ENCODE peak calls at places on chromosome 18, in eight cellular contexts. One of them, this sample, is unnamed.

GRCh38 chr18:55405655-55406373 is 182.2 kb downstream of the TCF4 start:
- DNase-seq in CD4-positive, alpha-beta T cell: no peak
- DNase-seq in stomach: peak; percentile 47
- DNase-seq in heart left ventricle: peak; percentile 91
- DNase-seq in A549: peak; percentile 26
- DNase-seq in sigmoid colon: peak; percentile 92
- DNase-seq in CD4-positive, CD25-positive, alpha-beta regulatory T cell: no peak
- DNase-seq in colonic mucosa: peak; percentile 47
- DNase-seq in this sample: peak; percentile 94

GRCh38 chr18:54358495-54358793 is 738 bp downstream of the C18orf54 start:
- DNase-seq in stomach: no peak
- DNase-seq in colonic mucosa: no peak
- DNase-seq in sigmoid colon: no peak
- DNase-seq in A549: peak; percentile 12
- DNase-seq in CD4-positive, CD25-positive, alpha-beta regulatory T cell: no peak
- DNase-seq in CD4-positive, alpha-beta T cell: no peak
- DNase-seq in heart left ventricle: no peak
- DNase-seq in this sample: no peak

GRCh38 chr18:26655614-26656400 is 107.5 kb upstream of the KCTD1 start:
- DNase-seq in colonic mucosa: peak; percentile 48
- DNase-seq in CD4-positive, alpha-beta T cell: no peak
- DNase-seq in heart left ventricle: peak; percentile 36
- DNase-seq in CD4-positive, CD25-positive, alpha-beta regulatory T cell: no peak
- DNase-seq in sigmoid colon: peak; percentile 79
- DNase-seq in stomach: peak; percentile 70
- DNase-seq in A549: peak; percentile 31
- DNase-seq in this sample: peak; percentile 77

GRCh38 chr18:53004798-53005197 is 664.8 kb downstream of the DCC start:
- DNase-seq in colonic mucosa: no peak
- DNase-seq in stomach: no peak
- DNase-seq in sigmoid colon: no peak
- DNase-seq in A549: no peak
- DNase-seq in heart left ventricle: no peak
- DNase-seq in CD4-positive, CD25-positive, alpha-beta regulatory T cell: no peak
- DNase-seq in CD4-positive, alpha-beta T cell: no peak
- DNase-seq in this sample: no peak

GRCh38 chr18:36492604-36493329 is 195.3 kb downstream of the FHOD3 start:
- DNase-seq in stomach: no peak
- DNase-seq in A549: no peak
- DNase-seq in sigmoid colon: no peak
- DNase-seq in colonic mucosa: no peak
- DNase-seq in heart left ventricle: no peak
- DNase-seq in CD4-positive, alpha-beta T cell: no peak
- DNase-seq in CD4-positive, CD25-positive, alpha-beta regulatory T cell: no peak
- DNase-seq in this sample: no peak

GRCh38 chr18:45793295-45793965 is 32.0 kb upstream of the SIGLEC15 start:
- DNase-seq in CD4-positive, CD25-positive, alpha-beta regulatory T cell: no peak
- DNase-seq in heart left ventricle: no peak
- DNase-seq in CD4-positive, alpha-beta T cell: no peak
- DNase-seq in A549: peak; percentile 66
- DNase-seq in sigmoid colon: no peak
- DNase-seq in stomach: no peak
- DNase-seq in colonic mucosa: no peak
- DNase-seq in this sample: peak; percentile 35

GRCh38 chr18:43405097-43405496 is 127.8 kb upstream of the SYT4 start:
- DNase-seq in CD4-positive, CD25-positive, alpha-beta regulatory T cell: no peak
- DNase-seq in sigmoid colon: no peak
- DNase-seq in stomach: no peak
- DNase-seq in heart left ventricle: no peak
- DNase-seq in colonic mucosa: no peak
- DNase-seq in CD4-positive, alpha-beta T cell: no peak
- DNase-seq in A549: no peak
- DNase-seq in this sample: no peak

GRCh38 chr18:35459997-35460396 is 37.8 kb downstream of the INO80C start:
- DNase-seq in colonic mucosa: no peak
- DNase-seq in sigmoid colon: no peak
- DNase-seq in stomach: no peak
- DNase-seq in CD4-positive, CD25-positive, alpha-beta regulatory T cell: no peak
- DNase-seq in heart left ventricle: no peak
- DNase-seq in A549: no peak
- DNase-seq in CD4-positive, alpha-beta T cell: no peak
- DNase-seq in this sample: no peak

GRCh38 chr18:11747731-11748130 is 58.7 kb downstream of the GNAL start:
- DNase-seq in sigmoid colon: no peak
- DNase-seq in colonic mucosa: no peak
- DNase-seq in CD4-positive, CD25-positive, alpha-beta regulatory T cell: no peak
- DNase-seq in heart left ventricle: no peak
- DNase-seq in A549: no peak
- DNase-seq in stomach: no peak
- DNase-seq in CD4-positive, alpha-beta T cell: no peak
- DNase-seq in this sample: no peak

GRCh38 chr18:22728016-22728415 is 205.1 kb upstream of the RBBP8 start:
- DNase-seq in stomach: no peak
- DNase-seq in CD4-positive, CD25-positive, alpha-beta regulatory T cell: no peak
- DNase-seq in sigmoid colon: no peak
- DNase-seq in CD4-positive, alpha-beta T cell: no peak
- DNase-seq in heart left ventricle: no peak
- DNase-seq in colonic mucosa: no peak
- DNase-seq in A549: no peak
- DNase-seq in this sample: no peak

GRCh38 chr18:23825978-23826405 is 136.7 kb downstream of the LAMA3 start:
- DNase-seq in CD4-positive, CD25-positive, alpha-beta regulatory T cell: no peak
- DNase-seq in heart left ventricle: peak; percentile 78
- DNase-seq in sigmoid colon: peak; percentile 93
- DNase-seq in colonic mucosa: no peak
- DNase-seq in CD4-positive, alpha-beta T cell: no peak
- DNase-seq in A549: no peak
- DNase-seq in stomach: no peak
- DNase-seq in this sample: peak; percentile 90

GRCh38 chr18:21853020-21853419 is 112.4 kb downstream of the MIB1 start:
- DNase-seq in CD4-positive, alpha-beta T cell: no peak
- DNase-seq in heart left ventricle: no peak
- DNase-seq in CD4-positive, CD25-positive, alpha-beta regulatory T cell: no peak
- DNase-seq in A549: no peak
- DNase-seq in colonic mucosa: no peak
- DNase-seq in stomach: no peak
- DNase-seq in sigmoid colon: no peak
- DNase-seq in this sample: no peak

GRCh38 chr18:678482-679182 is 21.2 kb downstream of the TYMS start:
- DNase-seq in colonic mucosa: no peak
- DNase-seq in sigmoid colon: no peak
- DNase-seq in A549: no peak
- DNase-seq in heart left ventricle: no peak
- DNase-seq in stomach: no peak
- DNase-seq in CD4-positive, alpha-beta T cell: no peak
- DNase-seq in CD4-positive, CD25-positive, alpha-beta regulatory T cell: no peak
- DNase-seq in this sample: no peak
- H3K27ac ChIP-seq in colonic mucosa: no peak overlapping the region
- H3K27ac ChIP-seq in sigmoid colon: no peak overlapping the region
- H3K27ac ChIP-seq in A549: no peak overlapping the region
- H3K27ac ChIP-seq in heart left ventricle: no peak overlapping the region
- H3K27ac ChIP-seq in stomach: no peak overlapping the region
- H3K27ac ChIP-seq in CD4-positive, alpha-beta T cell: no peak overlapping the region
- H3K27ac ChIP-seq in CD4-positive, CD25-positive, alpha-beta regulatory T cell: no peak overlapping the region
- H3K27ac ChIP-seq in this sample: no peak overlapping the region

DNA sequence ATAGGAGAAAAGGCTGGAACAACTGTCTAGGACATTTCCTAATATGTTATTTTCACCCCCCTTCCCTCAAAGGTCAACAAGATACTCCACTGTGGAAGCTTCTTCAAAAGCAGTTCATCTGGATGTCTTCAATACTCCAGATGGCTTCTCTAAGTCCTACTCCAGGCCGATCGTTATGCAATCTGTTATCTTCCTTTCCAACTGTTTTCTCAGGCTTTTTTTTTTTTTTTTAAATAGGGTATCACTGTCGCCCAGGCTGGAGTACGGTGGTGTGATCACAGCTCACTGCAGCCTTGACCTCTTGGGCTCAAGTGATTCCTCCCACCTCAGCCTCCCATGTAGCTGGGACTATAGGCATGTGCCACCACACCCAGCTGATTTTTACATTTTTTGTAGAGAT is 26.3 kb downstream of the ATP8B1 start:
- DNase-seq in CD4-positive, CD25-positive, alpha-beta regulatory T cell: no peak
- DNase-seq in heart left ventricle: no peak
- DNase-seq in A549: no peak
- DNase-seq in CD4-positive, alpha-beta T cell: no peak
- DNase-seq in sigmoid colon: no peak
- DNase-seq in stomach: no peak
- DNase-seq in colonic mucosa: no peak
- DNase-seq in this sample: no peak
- H3K27ac ChIP-seq in CD4-positive, CD25-positive, alpha-beta regulatory T cell: no peak overlapping the region
- H3K27ac ChIP-seq in heart left ventricle: peak overlapping the region; percentile 14
- H3K27ac ChIP-seq in A549: peak overlapping the region; percentile 62
- H3K27ac ChIP-seq in CD4-positive, alpha-beta T cell: no peak overlapping the region
- H3K27ac ChIP-seq in sigmoid colon: peak overlapping the region; percentile 62
- H3K27ac ChIP-seq in stomach: peak overlapping the region; percentile 78
- H3K27ac ChIP-seq in colonic mucosa: peak overlapping the region; percentile 11
- H3K27ac ChIP-seq in this sample: peak overlapping the region; percentile 55

DNA sequence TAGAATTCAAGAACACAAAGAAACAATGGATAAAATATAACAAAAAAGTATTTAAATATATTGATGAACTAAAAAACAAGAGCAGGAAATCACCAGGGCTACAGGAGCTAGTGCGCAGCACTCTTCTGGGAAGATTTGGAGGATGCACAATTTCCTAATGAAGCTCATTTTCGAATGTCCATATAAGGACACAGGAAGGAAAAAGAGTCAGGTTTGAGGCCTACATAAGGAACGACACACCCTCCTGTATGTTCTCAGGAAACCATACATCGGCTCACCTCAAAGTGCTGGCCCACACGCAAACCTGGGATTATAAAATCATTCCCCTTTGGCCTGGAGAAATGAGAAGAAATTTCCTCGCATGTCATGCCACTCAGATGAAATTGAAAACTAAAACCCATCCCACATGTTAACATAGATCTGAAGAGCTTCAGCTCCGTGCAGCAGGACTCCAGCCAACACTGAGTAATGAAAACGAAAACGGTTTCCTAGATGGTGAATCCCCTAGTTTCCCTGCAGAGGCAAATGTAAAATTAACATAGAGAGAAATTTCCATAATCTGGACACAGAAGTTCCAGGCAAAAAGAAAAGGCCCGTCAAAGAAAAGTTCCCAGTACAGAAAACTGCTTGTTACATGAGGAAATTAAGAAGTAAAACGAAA is 825.8 kb downstream of the SOCS6 start:
- DNase-seq in CD4-positive, alpha-beta T cell: no peak
- DNase-seq in sigmoid colon: no peak
- DNase-seq in stomach: no peak
- DNase-seq in colonic mucosa: no peak
- DNase-seq in A549: no peak
- DNase-seq in CD4-positive, CD25-positive, alpha-beta regulatory T cell: no peak
- DNase-seq in heart left ventricle: no peak
- DNase-seq in this sample: no peak
- H3K27ac ChIP-seq in CD4-positive, alpha-beta T cell: no peak overlapping the region
- H3K27ac ChIP-seq in sigmoid colon: no peak overlapping the region
- H3K27ac ChIP-seq in stomach: no peak overlapping the region
- H3K27ac ChIP-seq in colonic mucosa: no peak overlapping the region
- H3K27ac ChIP-seq in A549: no peak overlapping the region
- H3K27ac ChIP-seq in CD4-positive, CD25-positive, alpha-beta regulatory T cell: no peak overlapping the region
- H3K27ac ChIP-seq in heart left ventricle: no peak overlapping the region
- H3K27ac ChIP-seq in this sample: no peak overlapping the region

DNA sequence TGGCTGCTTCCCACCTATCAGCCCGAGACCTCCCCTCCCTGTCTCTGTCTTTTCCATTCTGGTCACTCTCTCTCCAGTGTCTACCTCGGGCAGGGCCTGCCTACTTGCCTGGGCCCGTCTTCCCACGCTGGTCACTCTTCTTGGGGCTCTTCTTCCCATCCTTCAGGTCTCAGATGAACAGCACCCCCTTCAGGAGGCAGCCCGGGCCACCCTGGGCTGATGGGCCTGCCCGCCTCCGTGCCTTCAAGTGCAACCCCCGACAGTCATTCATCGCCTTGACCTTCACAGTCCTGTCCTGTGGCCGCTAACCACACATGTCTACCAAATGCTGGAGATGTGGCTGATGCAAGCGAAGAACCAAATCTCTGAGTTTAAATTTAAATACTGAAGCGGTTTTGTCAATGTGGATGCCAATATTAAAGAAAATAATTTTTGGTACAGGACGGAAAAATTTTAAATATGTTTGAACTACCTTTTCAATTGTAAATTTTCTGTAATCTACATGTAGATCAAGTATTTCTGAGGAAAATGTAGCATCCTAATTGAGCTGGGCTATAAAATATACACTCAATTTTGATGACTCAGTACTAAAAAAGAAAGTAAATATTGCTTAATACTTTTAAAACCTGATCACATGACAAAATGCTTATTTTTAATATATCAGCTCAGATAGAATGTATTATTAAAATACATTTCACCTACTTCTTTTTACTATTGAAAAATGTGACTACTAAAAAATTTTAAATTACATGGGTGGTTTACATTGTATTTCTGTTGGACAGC is 96.4 kb downstream of the LAMA1 start:
- DNase-seq in heart left ventricle: no peak
- DNase-seq in stomach: no peak
- DNase-seq in colonic mucosa: no peak
- DNase-seq in CD4-positive, CD25-positive, alpha-beta regulatory T cell: no peak
- DNase-seq in sigmoid colon: no peak
- DNase-seq in A549: no peak
- DNase-seq in CD4-positive, alpha-beta T cell: no peak
- DNase-seq in this sample: no peak
- H3K27ac ChIP-seq in heart left ventricle: no peak overlapping the region
- H3K27ac ChIP-seq in stomach: no peak overlapping the region
- H3K27ac ChIP-seq in colonic mucosa: no peak overlapping the region
- H3K27ac ChIP-seq in CD4-positive, CD25-positive, alpha-beta regulatory T cell: no peak overlapping the region
- H3K27ac ChIP-seq in sigmoid colon: no peak overlapping the region
- H3K27ac ChIP-seq in A549: no peak overlapping the region
- H3K27ac ChIP-seq in CD4-positive, alpha-beta T cell: no peak overlapping the region
- H3K27ac ChIP-seq in this sample: no peak overlapping the region

GRCh38 chr18:74242451-74243096 is 49.2 kb downstream of the CYB5A start:
- DNase-seq in CD4-positive, alpha-beta T cell: no peak
- DNase-seq in sigmoid colon: no peak
- DNase-seq in heart left ventricle: peak; percentile 41
- DNase-seq in colonic mucosa: peak; percentile 41
- DNase-seq in A549: no peak
- DNase-seq in CD4-positive, CD25-positive, alpha-beta regulatory T cell: no peak
- DNase-seq in stomach: no peak
- DNase-seq in this sample: no peak
- H3K27ac ChIP-seq in CD4-positive, alpha-beta T cell: no peak overlapping the region
- H3K27ac ChIP-seq in sigmoid colon: no peak overlapping the region
- H3K27ac ChIP-seq in heart left ventricle: no peak overlapping the region
- H3K27ac ChIP-seq in colonic mucosa: no peak overlapping the region
- H3K27ac ChIP-seq in A549: peak overlapping the region; percentile 58
- H3K27ac ChIP-seq in CD4-positive, CD25-positive, alpha-beta regulatory T cell: no peak overlapping the region
- H3K27ac ChIP-seq in stomach: no peak overlapping the region
- H3K27ac ChIP-seq in this sample: no peak overlapping the region

DNA sequence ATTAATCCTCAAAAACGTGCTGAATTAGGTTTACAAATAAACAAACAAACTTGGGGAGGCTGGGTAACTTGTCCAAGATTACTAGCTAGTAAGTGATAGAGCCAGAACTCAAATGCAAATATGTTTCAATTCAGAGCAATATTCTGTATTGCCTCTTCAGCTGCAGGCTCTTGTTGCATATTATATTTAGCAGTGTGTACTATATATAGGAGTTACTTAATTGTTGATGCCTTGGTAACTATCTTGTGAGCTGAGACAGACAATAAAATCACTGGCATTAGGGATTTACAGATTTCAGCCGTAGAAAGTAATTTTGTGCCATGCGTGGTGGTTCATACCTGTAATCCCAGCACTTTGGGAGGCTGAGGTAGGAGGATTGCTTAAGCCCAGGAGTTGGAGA is 10.2 kb upstream of the ANKRD12 start:
- DNase-seq in stomach: no peak
- DNase-seq in CD4-positive, alpha-beta T cell: no peak
- DNase-seq in A549: no peak
- DNase-seq in heart left ventricle: no peak
- DNase-seq in colonic mucosa: no peak
- DNase-seq in CD4-positive, CD25-positive, alpha-beta regulatory T cell: no peak
- DNase-seq in sigmoid colon: no peak
- DNase-seq in this sample: no peak
- H3K27ac ChIP-seq in stomach: no peak overlapping the region
- H3K27ac ChIP-seq in CD4-positive, alpha-beta T cell: no peak overlapping the region
- H3K27ac ChIP-seq in A549: no peak overlapping the region
- H3K27ac ChIP-seq in heart left ventricle: peak overlapping the region; percentile 32
- H3K27ac ChIP-seq in colonic mucosa: no peak overlapping the region
- H3K27ac ChIP-seq in CD4-positive, CD25-positive, alpha-beta regulatory T cell: peak overlapping the region; percentile 49
- H3K27ac ChIP-seq in sigmoid colon: peak overlapping the region; percentile 14
- H3K27ac ChIP-seq in this sample: no peak overlapping the region

This sample was measured in coronary artery.